ENCODE peak calls at places on chromosomes 12 and 14, in ten cellular contexts. One of them, this sample, is unnamed.

GRCh38 chr14:100740931-100741330 is 14.2 kb downstream of the DLK1 start:
- DNase-seq in GM13976: no peak
- DNase-seq in heart left ventricle: no peak
- DNase-seq in astrocyte of the spinal cord: no peak
- DNase-seq in fibroblast of lung: no peak
- DNase-seq in omental fat pad: no peak
- DNase-seq in BE2C: no peak
- DNase-seq in cardiac fibroblast: no peak
- DNase-seq in heart right ventricle: no peak
- DNase-seq in lung: no peak
- DNase-seq in this sample: no peak

GRCh38 chr12:16636435-16637055 is 30.6 kb upstream of the LMO3 start:
- DNase-seq in GM13976: peak
- DNase-seq in heart left ventricle: no peak
- DNase-seq in astrocyte of the spinal cord: no peak
- DNase-seq in fibroblast of lung: no peak
- DNase-seq in omental fat pad: no peak
- DNase-seq in BE2C: no peak
- DNase-seq in cardiac fibroblast: no peak
- DNase-seq in heart right ventricle: no peak
- DNase-seq in lung: no peak
- DNase-seq in this sample: no peak

GRCh38 chr12:89389755-89390661 is 37.7 kb upstream of the DUSP6 start:
- DNase-seq in GM13976: no peak
- DNase-seq in heart left ventricle: no peak
- DNase-seq in astrocyte of the spinal cord: no peak
- DNase-seq in fibroblast of lung: peak
- DNase-seq in omental fat pad: no peak
- DNase-seq in BE2C: no peak
- DNase-seq in cardiac fibroblast: peak
- DNase-seq in heart right ventricle: no peak
- DNase-seq in lung: no peak
- DNase-seq in this sample: no peak

GRCh38 chr14:58659846-58660245 is 22.1 kb downstream of the DACT1 start:
- DNase-seq in GM13976: no peak
- DNase-seq in heart left ventricle: peak
- DNase-seq in astrocyte of the spinal cord: no peak
- DNase-seq in fibroblast of lung: no peak
- DNase-seq in omental fat pad: no peak
- DNase-seq in BE2C: no peak
- DNase-seq in cardiac fibroblast: no peak
- DNase-seq in heart right ventricle: peak
- DNase-seq in lung: no peak
- DNase-seq in this sample: no peak

GRCh38 chr12:2378835-2379330 is 326.1 kb downstream of the CACNA1C start:
- DNase-seq in GM13976: peak
- DNase-seq in heart left ventricle: no peak
- DNase-seq in astrocyte of the spinal cord: no peak
- DNase-seq in fibroblast of lung: no peak
- DNase-seq in omental fat pad: no peak
- DNase-seq in BE2C: no peak
- DNase-seq in cardiac fibroblast: no peak
- DNase-seq in heart right ventricle: no peak
- DNase-seq in lung: no peak
- DNase-seq in this sample: no peak

GRCh38 chr14:105147701-105148603 is 20.6 kb downstream of the JAG2 start:
- DNase-seq in GM13976: no peak
- DNase-seq in heart left ventricle: peak
- DNase-seq in astrocyte of the spinal cord: no peak
- DNase-seq in fibroblast of lung: no peak
- DNase-seq in omental fat pad: no peak
- DNase-seq in BE2C: peak
- DNase-seq in cardiac fibroblast: no peak
- DNase-seq in heart right ventricle: no peak
- DNase-seq in lung: no peak
- DNase-seq in this sample: peak

GRCh38 chr14:56160058-56160457 is 41.8 kb downstream of the PELI2 start:
- DNase-seq in GM13976: no peak
- DNase-seq in heart left ventricle: no peak
- DNase-seq in astrocyte of the spinal cord: no peak
- DNase-seq in fibroblast of lung: no peak
- DNase-seq in omental fat pad: no peak
- DNase-seq in BE2C: no peak
- DNase-seq in cardiac fibroblast: no peak
- DNase-seq in heart right ventricle: no peak
- DNase-seq in lung: no peak
- DNase-seq in this sample: no peak

GRCh38 chr12:80268924-80269749 is 169.8 kb downstream of the OTOGL start:
- DNase-seq in GM13976: no peak
- DNase-seq in heart left ventricle: no peak
- DNase-seq in astrocyte of the spinal cord: peak
- DNase-seq in fibroblast of lung: peak
- DNase-seq in omental fat pad: no peak
- DNase-seq in BE2C: no peak
- DNase-seq in cardiac fibroblast: peak
- DNase-seq in heart right ventricle: no peak
- DNase-seq in lung: no peak
- DNase-seq in this sample: no peak

GRCh38 chr12:27554421-27555186 is 30.6 kb downstream of the PPFIBP1 start:
- DNase-seq in GM13976: no peak
- DNase-seq in heart left ventricle: peak
- DNase-seq in astrocyte of the spinal cord: peak
- DNase-seq in fibroblast of lung: peak
- DNase-seq in omental fat pad: no peak
- DNase-seq in BE2C: no peak
- DNase-seq in cardiac fibroblast: peak
- DNase-seq in heart right ventricle: peak
- DNase-seq in lung: peak
- DNase-seq in this sample: peak

GRCh38 chr12:84694111-84694510 is 218.5 kb downstream of the SLC6A15 start:
- DNase-seq in GM13976: no peak
- DNase-seq in heart left ventricle: no peak
- DNase-seq in astrocyte of the spinal cord: peak
- DNase-seq in fibroblast of lung: peak
- DNase-seq in omental fat pad: no peak
- DNase-seq in BE2C: no peak
- DNase-seq in cardiac fibroblast: no peak
- DNase-seq in heart right ventricle: no peak
- DNase-seq in lung: no peak
- DNase-seq in this sample: no peak

GRCh38 chr12:84982888-84983287 is 53.2 kb downstream of the TSPAN19 start:
- DNase-seq in GM13976: no peak
- DNase-seq in heart left ventricle: no peak
- DNase-seq in astrocyte of the spinal cord: no peak
- DNase-seq in fibroblast of lung: no peak
- DNase-seq in omental fat pad: no peak
- DNase-seq in BE2C: no peak
- DNase-seq in cardiac fibroblast: no peak
- DNase-seq in heart right ventricle: no peak
- DNase-seq in lung: no peak
- DNase-seq in this sample: no peak

GRCh38 chr14:73741876-73742519 is 27.8 kb upstream of the PNMA1 start:
- DNase-seq in GM13976: no peak
- DNase-seq in heart left ventricle: no peak
- DNase-seq in astrocyte of the spinal cord: peak
- DNase-seq in fibroblast of lung: no peak
- DNase-seq in omental fat pad: no peak
- DNase-seq in BE2C: no peak
- DNase-seq in cardiac fibroblast: no peak
- DNase-seq in heart right ventricle: no peak
- DNase-seq in lung: no peak
- DNase-seq in this sample: no peak

GRCh38 chr14:74038015-74038859 is 19.1 kb downstream of the BBOF1 start:
- DNase-seq in GM13976: peak
- DNase-seq in heart left ventricle: no peak
- DNase-seq in astrocyte of the spinal cord: peak
- DNase-seq in fibroblast of lung: peak
- DNase-seq in omental fat pad: no peak
- DNase-seq in BE2C: no peak
- DNase-seq in cardiac fibroblast: peak
- DNase-seq in heart right ventricle: no peak
- DNase-seq in lung: no peak
- DNase-seq in this sample: no peak

GRCh38 chr12:26938660-26939185 is 453 bp downstream of the FGFR1OP2 start:
- DNase-seq in GM13976: peak
- DNase-seq in heart left ventricle: no peak
- DNase-seq in astrocyte of the spinal cord: no peak
- DNase-seq in fibroblast of lung: no peak
- DNase-seq in omental fat pad: no peak
- DNase-seq in BE2C: no peak
- DNase-seq in cardiac fibroblast: no peak
- DNase-seq in heart right ventricle: no peak
- DNase-seq in lung: peak
- DNase-seq in this sample: peak

GRCh38 chr14:74980746-74981661 is 21.7 kb upstream of the EIF2B2 start:
- DNase-seq in GM13976: peak
- DNase-seq in heart left ventricle: peak
- DNase-seq in astrocyte of the spinal cord: peak
- DNase-seq in fibroblast of lung: peak
- DNase-seq in omental fat pad: no peak
- DNase-seq in BE2C: no peak
- DNase-seq in cardiac fibroblast: peak
- DNase-seq in heart right ventricle: no peak
- DNase-seq in lung: no peak
- DNase-seq in this sample: peak

GRCh38 chr12:104381721-104382480 is 74.8 kb upstream of the CHST11 start:
- DNase-seq in GM13976: peak
- DNase-seq in heart left ventricle: peak
- DNase-seq in astrocyte of the spinal cord: peak
- DNase-seq in fibroblast of lung: peak
- DNase-seq in omental fat pad: peak
- DNase-seq in BE2C: peak
- DNase-seq in cardiac fibroblast: peak
- DNase-seq in heart right ventricle: peak
- DNase-seq in lung: peak
- DNase-seq in this sample: peak

GRCh38 chr14:90193925-90194324 is 62.4 kb upstream of the PSMC1 start:
- DNase-seq in GM13976: no peak
- DNase-seq in heart left ventricle: no peak
- DNase-seq in astrocyte of the spinal cord: no peak
- DNase-seq in fibroblast of lung: no peak
- DNase-seq in omental fat pad: no peak
- DNase-seq in BE2C: peak
- DNase-seq in cardiac fibroblast: no peak
- DNase-seq in heart right ventricle: no peak
- DNase-seq in lung: no peak
- DNase-seq in this sample: peak

GRCh38 chr12:78721906-78722305 is 142.7 kb upstream of the SYT1 start:
- DNase-seq in GM13976: no peak
- DNase-seq in heart left ventricle: no peak
- DNase-seq in astrocyte of the spinal cord: no peak
- DNase-seq in fibroblast of lung: no peak
- DNase-seq in omental fat pad: no peak
- DNase-seq in BE2C: no peak
- DNase-seq in cardiac fibroblast: no peak
- DNase-seq in heart right ventricle: no peak
- DNase-seq in lung: no peak
- DNase-seq in this sample: no peak

GRCh38 chr14:105470163-105470811 is 4.3 kb upstream of the CRIP2 start:
- DNase-seq in GM13976: no peak
- DNase-seq in heart left ventricle: no peak
- DNase-seq in astrocyte of the spinal cord: no peak
- DNase-seq in fibroblast of lung: no peak
- DNase-seq in omental fat pad: no peak
- DNase-seq in BE2C: no peak
- DNase-seq in cardiac fibroblast: no peak
- DNase-seq in heart right ventricle: no peak
- DNase-seq in lung: no peak
- DNase-seq in this sample: no peak

DNA sequence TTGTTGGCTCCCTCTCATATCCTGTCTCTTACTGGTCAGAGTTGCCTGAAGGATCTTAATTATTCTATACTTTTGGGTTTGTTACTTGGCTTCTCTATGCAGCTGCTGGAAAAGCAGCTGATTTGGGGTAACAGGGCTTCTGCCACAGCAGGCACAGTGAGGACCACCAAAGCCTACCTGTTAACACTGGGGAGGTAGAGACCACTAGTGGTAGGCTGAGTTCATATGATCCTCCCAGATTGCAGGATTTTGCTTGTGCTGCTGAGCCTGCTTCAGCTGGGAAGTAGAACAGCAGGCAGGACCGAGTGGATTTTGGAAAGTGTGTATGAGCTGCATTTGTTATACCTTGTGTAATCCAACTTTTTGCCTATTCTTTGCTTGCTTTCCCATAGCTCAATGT is 34.1 kb downstream of the RCOR1 start:
- DNase-seq in GM13976: no peak
- DNase-seq in heart left ventricle: no peak
- DNase-seq in astrocyte of the spinal cord: no peak
- DNase-seq in fibroblast of lung: no peak
- DNase-seq in omental fat pad: no peak
- DNase-seq in BE2C: no peak
- DNase-seq in cardiac fibroblast: no peak
- DNase-seq in heart right ventricle: no peak
- DNase-seq in lung: no peak
- DNase-seq in this sample: no peak
- TF ChIP-seq CTCF in GM13976: no peak
- TF ChIP-seq CTCF in heart left ventricle: no peak
- TF ChIP-seq CTCF in astrocyte of the spinal cord: no peak
- TF ChIP-seq CTCF in fibroblast of lung: no peak
- TF ChIP-seq CTCF in omental fat pad: no peak
- TF ChIP-seq CTCF in BE2C: no peak
- TF ChIP-seq CTCF in cardiac fibroblast: no peak
- TF ChIP-seq CTCF in heart right ventricle: no peak
- TF ChIP-seq CTCF in lung: no peak
- TF ChIP-seq CTCF in this sample: no peak

GRCh38 chr12:4107436-4107878 is 166.1 kb upstream of the CCND2 start:
- DNase-seq in GM13976: peak
- DNase-seq in heart left ventricle: peak
- DNase-seq in astrocyte of the spinal cord: peak
- DNase-seq in fibroblast of lung: peak
- DNase-seq in omental fat pad: no peak
- DNase-seq in BE2C: no peak
- DNase-seq in cardiac fibroblast: peak
- DNase-seq in heart right ventricle: peak
- DNase-seq in lung: peak
- DNase-seq in this sample: no peak
- TF ChIP-seq CTCF in GM13976: peak
- TF ChIP-seq CTCF in heart left ventricle: peak
- TF ChIP-seq CTCF in astrocyte of the spinal cord: peak
- TF ChIP-seq CTCF in fibroblast of lung: peak
- TF ChIP-seq CTCF in omental fat pad: no peak
- TF ChIP-seq CTCF in BE2C: peak
- TF ChIP-seq CTCF in cardiac fibroblast: peak
- TF ChIP-seq CTCF in heart right ventricle: peak
- TF ChIP-seq CTCF in lung: peak
- TF ChIP-seq CTCF in this sample: peak

GRCh38 chr14:23093993-23094665 is 807 bp downstream of the ACIN1 start:
- DNase-seq in GM13976: no peak
- DNase-seq in heart left ventricle: no peak
- DNase-seq in astrocyte of the spinal cord: no peak
- DNase-seq in fibroblast of lung: no peak
- DNase-seq in omental fat pad: no peak
- DNase-seq in BE2C: peak
- DNase-seq in cardiac fibroblast: no peak
- DNase-seq in heart right ventricle: no peak
- DNase-seq in lung: no peak
- DNase-seq in this sample: no peak
- TF ChIP-seq CTCF in GM13976: peak
- TF ChIP-seq CTCF in heart left ventricle: no peak
- TF ChIP-seq CTCF in astrocyte of the spinal cord: peak
- TF ChIP-seq CTCF in fibroblast of lung: peak
- TF ChIP-seq CTCF in omental fat pad: no peak
- TF ChIP-seq CTCF in BE2C: peak
- TF ChIP-seq CTCF in cardiac fibroblast: peak
- TF ChIP-seq CTCF in heart right ventricle: no peak
- TF ChIP-seq CTCF in lung: no peak
- TF ChIP-seq CTCF in this sample: no peak

GRCh38 chr14:22185191-22185590 is 403.8 kb downstream of the DAD1 start:
- DNase-seq in GM13976: no peak
- DNase-seq in heart left ventricle: no peak
- DNase-seq in astrocyte of the spinal cord: peak
- DNase-seq in fibroblast of lung: peak
- DNase-seq in omental fat pad: no peak
- DNase-seq in BE2C: no peak
- DNase-seq in cardiac fibroblast: no peak
- DNase-seq in heart right ventricle: no peak
- DNase-seq in lung: no peak
- DNase-seq in this sample: no peak
- TF ChIP-seq CTCF in GM13976: no peak
- TF ChIP-seq CTCF in heart left ventricle: no peak
- TF ChIP-seq CTCF in astrocyte of the spinal cord: peak
- TF ChIP-seq CTCF in fibroblast of lung: no peak
- TF ChIP-seq CTCF in omental fat pad: no peak
- TF ChIP-seq CTCF in BE2C: no peak
- TF ChIP-seq CTCF in cardiac fibroblast: no peak
- TF ChIP-seq CTCF in heart right ventricle: no peak
- TF ChIP-seq CTCF in lung: no peak
- TF ChIP-seq CTCF in this sample: no peak